ENCODE peak calls at places on chromosome 10, in ten cellular contexts. One of them, this sample, is unnamed.

GRCh38 chr10:5659702-5660528 is 6.5 kb downstream of the ASB13 start:
- DNase-seq in activated naive CD4-positive, alpha-beta T cell: no peak
- DNase-seq in bronchial epithelial cell: peak
- DNase-seq in NCI-H446: no peak
- DNase-seq in heart left ventricle: peak
- DNase-seq in AG09319: no peak
- DNase-seq in hippocampal formation: no peak
- DNase-seq in EH: peak
- DNase-seq in psoas muscle: peak
- DNase-seq in astrocyte of the spinal cord: peak
- DNase-seq in this sample: no peak

GRCh38 chr10:64501807-64502206 is 980.6 kb downstream of the REEP3 start:
- DNase-seq in AG09319: no peak
- DNase-seq in NCI-H446: no peak
- DNase-seq in psoas muscle: no peak
- DNase-seq in heart left ventricle: no peak
- DNase-seq in hippocampal formation: no peak
- DNase-seq in astrocyte of the spinal cord: no peak
- DNase-seq in EH: no peak
- DNase-seq in activated naive CD4-positive, alpha-beta T cell: no peak
- DNase-seq in bronchial epithelial cell: no peak
- DNase-seq in this sample: no peak

GRCh38 chr10:126062132-126063032 is 166.0 kb downstream of the FANK1 start:
- DNase-seq in heart left ventricle: peak
- DNase-seq in hippocampal formation: peak
- DNase-seq in bronchial epithelial cell: peak
- DNase-seq in NCI-H446: no peak
- DNase-seq in AG09319: peak
- DNase-seq in astrocyte of the spinal cord: peak
- DNase-seq in EH: peak
- DNase-seq in psoas muscle: peak
- DNase-seq in activated naive CD4-positive, alpha-beta T cell: no peak
- DNase-seq in this sample: peak

GRCh38 chr10:31075434-31075833 is 43.8 kb upstream of the ZNF438 start:
- DNase-seq in heart left ventricle: no peak
- DNase-seq in hippocampal formation: no peak
- DNase-seq in AG09319: peak
- DNase-seq in psoas muscle: no peak
- DNase-seq in NCI-H446: no peak
- DNase-seq in EH: peak
- DNase-seq in astrocyte of the spinal cord: peak
- DNase-seq in activated naive CD4-positive, alpha-beta T cell: no peak
- DNase-seq in bronchial epithelial cell: peak
- DNase-seq in this sample: no peak

GRCh38 chr10:62723375-62723774 is 81.1 kb upstream of the ADO start:
- DNase-seq in AG09319: no peak
- DNase-seq in NCI-H446: no peak
- DNase-seq in astrocyte of the spinal cord: no peak
- DNase-seq in bronchial epithelial cell: no peak
- DNase-seq in hippocampal formation: no peak
- DNase-seq in psoas muscle: no peak
- DNase-seq in heart left ventricle: no peak
- DNase-seq in activated naive CD4-positive, alpha-beta T cell: no peak
- DNase-seq in EH: no peak
- DNase-seq in this sample: no peak

GRCh38 chr10:7153750-7154149 is 257.1 kb downstream of the SFMBT2 start:
- DNase-seq in activated naive CD4-positive, alpha-beta T cell: no peak
- DNase-seq in AG09319: no peak
- DNase-seq in psoas muscle: no peak
- DNase-seq in astrocyte of the spinal cord: peak
- DNase-seq in EH: no peak
- DNase-seq in bronchial epithelial cell: peak
- DNase-seq in heart left ventricle: no peak
- DNase-seq in NCI-H446: no peak
- DNase-seq in hippocampal formation: no peak
- DNase-seq in this sample: no peak

GRCh38 chr10:13450078-13450477 is 78.7 kb downstream of the BEND7 start:
- DNase-seq in hippocampal formation: no peak
- DNase-seq in bronchial epithelial cell: peak
- DNase-seq in NCI-H446: no peak
- DNase-seq in astrocyte of the spinal cord: peak
- DNase-seq in EH: peak
- DNase-seq in activated naive CD4-positive, alpha-beta T cell: no peak
- DNase-seq in heart left ventricle: no peak
- DNase-seq in psoas muscle: no peak
- DNase-seq in AG09319: no peak
- DNase-seq in this sample: no peak

GRCh38 chr10:63549810-63550209 is 28.6 kb downstream of the REEP3 start:
- DNase-seq in AG09319: no peak
- DNase-seq in NCI-H446: no peak
- DNase-seq in astrocyte of the spinal cord: no peak
- DNase-seq in hippocampal formation: no peak
- DNase-seq in bronchial epithelial cell: no peak
- DNase-seq in EH: no peak
- DNase-seq in activated naive CD4-positive, alpha-beta T cell: no peak
- DNase-seq in psoas muscle: no peak
- DNase-seq in heart left ventricle: no peak
- DNase-seq in this sample: no peak

GRCh38 chr10:118953999-118954398 is 75.5 kb upstream of the NANOS1 start:
- DNase-seq in psoas muscle: no peak
- DNase-seq in heart left ventricle: peak
- DNase-seq in EH: no peak
- DNase-seq in AG09319: no peak
- DNase-seq in astrocyte of the spinal cord: no peak
- DNase-seq in hippocampal formation: peak
- DNase-seq in bronchial epithelial cell: no peak
- DNase-seq in NCI-H446: no peak
- DNase-seq in activated naive CD4-positive, alpha-beta T cell: no peak
- DNase-seq in this sample: peak

GRCh38 chr10:28595618-28596017 is 62.7 kb downstream of the WAC start:
- DNase-seq in NCI-H446: no peak
- DNase-seq in psoas muscle: no peak
- DNase-seq in heart left ventricle: no peak
- DNase-seq in activated naive CD4-positive, alpha-beta T cell: no peak
- DNase-seq in astrocyte of the spinal cord: peak
- DNase-seq in hippocampal formation: no peak
- DNase-seq in EH: peak
- DNase-seq in bronchial epithelial cell: no peak
- DNase-seq in AG09319: no peak
- DNase-seq in this sample: no peak

GRCh38 chr10:99870051-99870730 is 87.8 kb downstream of the ABCC2 start:
- DNase-seq in EH: peak
- DNase-seq in NCI-H446: no peak
- DNase-seq in astrocyte of the spinal cord: peak
- DNase-seq in psoas muscle: no peak
- DNase-seq in AG09319: no peak
- DNase-seq in activated naive CD4-positive, alpha-beta T cell: peak
- DNase-seq in heart left ventricle: no peak
- DNase-seq in hippocampal formation: no peak
- DNase-seq in bronchial epithelial cell: no peak
- DNase-seq in this sample: no peak

GRCh38 chr10:23413629-23414089 is 25.2 kb upstream of the OTUD1 start:
- DNase-seq in NCI-H446: no peak
- DNase-seq in EH: no peak
- DNase-seq in heart left ventricle: no peak
- DNase-seq in AG09319: no peak
- DNase-seq in activated naive CD4-positive, alpha-beta T cell: no peak
- DNase-seq in psoas muscle: no peak
- DNase-seq in bronchial epithelial cell: no peak
- DNase-seq in hippocampal formation: no peak
- DNase-seq in astrocyte of the spinal cord: no peak
- DNase-seq in this sample: no peak

GRCh38 chr10:93060887-93061593 is 442 bp downstream of the CYP26C1 start:
- DNase-seq in AG09319: no peak
- DNase-seq in hippocampal formation: no peak
- DNase-seq in psoas muscle: no peak
- DNase-seq in astrocyte of the spinal cord: no peak
- DNase-seq in NCI-H446: no peak
- DNase-seq in heart left ventricle: no peak
- DNase-seq in activated naive CD4-positive, alpha-beta T cell: no peak
- DNase-seq in bronchial epithelial cell: no peak
- DNase-seq in EH: no peak
- DNase-seq in this sample: no peak

GRCh38 chr10:23294638-23295247 is 49.9 kb downstream of the C10orf67 start:
- DNase-seq in hippocampal formation: peak
- DNase-seq in AG09319: no peak
- DNase-seq in NCI-H446: no peak
- DNase-seq in bronchial epithelial cell: peak
- DNase-seq in EH: peak
- DNase-seq in psoas muscle: no peak
- DNase-seq in astrocyte of the spinal cord: peak
- DNase-seq in heart left ventricle: no peak
- DNase-seq in activated naive CD4-positive, alpha-beta T cell: no peak
- DNase-seq in this sample: no peak

GRCh38 chr10:69636273-69636575 is 6.2 kb downstream of the FAM241B start:
- DNase-seq in NCI-H446: no peak
- DNase-seq in psoas muscle: no peak
- DNase-seq in activated naive CD4-positive, alpha-beta T cell: no peak
- DNase-seq in astrocyte of the spinal cord: no peak
- DNase-seq in AG09319: no peak
- DNase-seq in bronchial epithelial cell: no peak
- DNase-seq in EH: no peak
- DNase-seq in heart left ventricle: no peak
- DNase-seq in hippocampal formation: no peak
- DNase-seq in this sample: no peak

GRCh38 chr10:79068562-79069324 is at the start of gene ZMIZ1:
- DNase-seq in psoas muscle: peak
- DNase-seq in hippocampal formation: peak
- DNase-seq in astrocyte of the spinal cord: peak
- DNase-seq in AG09319: peak
- DNase-seq in NCI-H446: peak
- DNase-seq in heart left ventricle: peak
- DNase-seq in EH: peak
- DNase-seq in bronchial epithelial cell: peak
- DNase-seq in activated naive CD4-positive, alpha-beta T cell: peak
- DNase-seq in this sample: peak

GRCh38 chr10:11579885-11580284 is 31.6 kb downstream of the USP6NL start:
- DNase-seq in EH: no peak
- DNase-seq in psoas muscle: no peak
- DNase-seq in hippocampal formation: no peak
- DNase-seq in astrocyte of the spinal cord: no peak
- DNase-seq in heart left ventricle: no peak
- DNase-seq in activated naive CD4-positive, alpha-beta T cell: no peak
- DNase-seq in AG09319: no peak
- DNase-seq in NCI-H446: no peak
- DNase-seq in bronchial epithelial cell: no peak
- DNase-seq in this sample: no peak

GRCh38 chr10:72316748-72317435 is 37.8 kb downstream of the DNAJB12 start:
- DNase-seq in astrocyte of the spinal cord: no peak
- DNase-seq in hippocampal formation: no peak
- DNase-seq in activated naive CD4-positive, alpha-beta T cell: no peak
- DNase-seq in NCI-H446: no peak
- DNase-seq in AG09319: no peak
- DNase-seq in EH: no peak
- DNase-seq in heart left ventricle: peak
- DNase-seq in psoas muscle: peak
- DNase-seq in bronchial epithelial cell: no peak
- DNase-seq in this sample: no peak

GRCh38 chr10:99975942-99976809 is 33.6 kb downstream of the DNMBP start:
- DNase-seq in activated naive CD4-positive, alpha-beta T cell: no peak
- DNase-seq in AG09319: peak
- DNase-seq in astrocyte of the spinal cord: peak
- DNase-seq in heart left ventricle: no peak
- DNase-seq in EH: peak
- DNase-seq in hippocampal formation: no peak
- DNase-seq in NCI-H446: peak
- DNase-seq in bronchial epithelial cell: peak
- DNase-seq in psoas muscle: no peak
- DNase-seq in this sample: peak

GRCh38 chr10:122310311-122311050 is 39.4 kb downstream of the BTBD16 start:
- DNase-seq in hippocampal formation: no peak
- DNase-seq in heart left ventricle: no peak
- DNase-seq in AG09319: no peak
- DNase-seq in bronchial epithelial cell: peak
- DNase-seq in psoas muscle: no peak
- DNase-seq in astrocyte of the spinal cord: peak
- DNase-seq in activated naive CD4-positive, alpha-beta T cell: no peak
- DNase-seq in EH: no peak
- DNase-seq in NCI-H446: no peak
- DNase-seq in this sample: no peak

GRCh38 chr10:78473016-78473415 is 439.4 kb downstream of the RPS24 start:
- DNase-seq in bronchial epithelial cell: no peak
- DNase-seq in activated naive CD4-positive, alpha-beta T cell: no peak
- DNase-seq in astrocyte of the spinal cord: no peak
- DNase-seq in hippocampal formation: no peak
- DNase-seq in EH: no peak
- DNase-seq in heart left ventricle: no peak
- DNase-seq in psoas muscle: no peak
- DNase-seq in AG09319: no peak
- DNase-seq in NCI-H446: no peak
- DNase-seq in this sample: no peak

This sample was measured in foreskin melanocyte.